ENCODE peak calls at places on chromosomes 3 and 15, in eight cellular contexts. U is RWPE1; K is left ventricle myocardium inferior; H is cardiac muscle cell; R is kidney epithelial cell; M is activated CD8-positive, alpha-beta T cell treated with anti-CD3 and anti-CD28 coated beads for 36 hours; X is GM10248; L is dorsolateral prefrontal cortex. A is an unnamed sample.

GRCh38 chr15:50181983-50182232 is at the start of gene SLC27A2:
- DNase-seq in U (no peak), K (peak; percentile 17), H (no peak), R (no peak), M (no peak), X (no peak), L (no peak), A (no peak)

GRCh38 chr15:53693729-53694533 is 65.5 kb downstream of the WDR72 start:
- DNase-seq in U (no peak), K (peak; percentile 22), H (peak; percentile 65), R (no peak), M (no peak), X (no peak), L (no peak), A (no peak)

GRCh38 chr3:125440559-125440955 is 65.4 kb upstream of the ZNF148 start:
- DNase-seq in U (no peak), K (no peak), H (peak; percentile 12), R (no peak), M (no peak), X (no peak), L (no peak), A (no peak)

GRCh38 chr3:95277614-95278013 is 1214.8 kb downstream of the NSUN3 start:
- DNase-seq in U (no peak), K (no peak), H (peak; percentile 5), R (no peak), M (no peak), X (no peak), L (no peak), A (no peak)

GRCh38 chr3:33908209-33908851 is 109.9 kb downstream of the PDCD6IP start:
- DNase-seq in U (no peak), K (no peak), H (peak; percentile 61), R (no peak), M (no peak), X (no peak), L (no peak), A (no peak)

GRCh38 chr3:52090620-52091468 is 34.5 kb upstream of the DUSP7 start:
- DNase-seq in U (no peak), K (peak; percentile 10), H (no peak), R (no peak), M (no peak), X (no peak), L (no peak), A (no peak)

GRCh38 chr3:42013652-42014442 is 51.9 kb upstream of the ULK4 start:
- DNase-seq in U (no peak), K (peak; percentile 79), H (peak; percentile 51), R (no peak), M (peak; percentile 48), X (peak; percentile 35), L (no peak), A (no peak)

GRCh38 chr3:62604301-62604700 is 231.0 kb upstream of the FEZF2 start:
- DNase-seq in U (peak; percentile 61), K (no peak), H (no peak), R (peak; percentile 91), M (no peak), X (no peak), L (no peak), A (peak; percentile 72)

GRCh38 chr3:122929188-122929465 is 98.4 kb downstream of the SEMA5B start:
- DNase-seq in U (no peak), K (no peak), H (no peak), R (no peak), M (no peak), X (no peak), L (no peak), A (no peak)

GRCh38 chr3:114827495-114827894 is 319.6 kb downstream of the ZBTB20 start:
- DNase-seq in U (peak; percentile 26), K (no peak), H (peak; percentile 59), R (no peak), M (peak; percentile 23), X (peak; percentile 29), L (no peak), A (no peak)

GRCh38 chr15:70526221-70526973 is 237.0 kb downstream of the UACA start:
- DNase-seq in U (peak; percentile 96), K (no peak), H (no peak), R (no peak), M (peak; percentile 60), X (peak; percentile 37), L (no peak), A (peak; percentile 73)

GRCh38 chr3:187019542-187020072 is 89.3 kb downstream of the ST6GAL1 start:
- DNase-seq in U (no peak), K (no peak), H (peak; percentile 29), R (no peak), M (no peak), X (no peak), L (no peak), A (no peak)
- TF ChIP-seq CTCF in U (no peak), K (peak; percentile 21), H (no peak), R (no peak), M (no peak), X (no peak), L (no peak), A (no peak)

DNA sequence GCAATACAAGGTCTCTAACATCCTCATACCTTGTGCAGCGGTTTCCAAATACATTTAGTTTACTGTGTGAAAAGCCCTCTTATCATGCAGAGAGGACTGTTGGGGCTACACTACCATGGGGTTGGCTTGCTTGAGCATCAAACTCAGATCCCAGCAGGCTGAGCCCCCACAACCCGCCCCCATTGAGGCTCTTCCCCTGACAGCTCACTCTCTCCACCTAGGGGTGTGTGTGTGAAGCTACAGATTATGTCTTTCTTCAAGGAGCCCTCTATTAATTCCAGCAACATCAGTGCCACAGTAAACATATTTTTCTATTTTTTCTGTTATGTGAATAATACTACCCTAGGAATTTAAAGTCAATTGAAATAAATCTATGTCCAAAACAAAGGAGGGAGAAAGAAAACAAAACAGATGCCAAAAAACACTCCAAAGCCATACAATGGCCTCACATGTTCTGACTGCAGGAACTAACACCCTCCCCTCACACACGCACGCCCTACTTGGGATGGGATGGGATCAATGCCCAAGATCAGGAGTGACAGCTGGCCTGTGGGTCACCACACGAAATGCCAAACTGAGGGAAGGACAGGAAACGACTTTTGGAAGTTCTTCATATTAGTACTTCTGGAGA is 14.7 kb downstream of the TM4SF4 start:
- DNase-seq in U (no peak), K (no peak), H (peak; percentile 20), R (no peak), M (no peak), X (peak; percentile 19), L (no peak), A (no peak)
- TF ChIP-seq CTCF in U (peak; percentile 45), K (peak; percentile 52), H (peak; percentile 71), R (peak; percentile 61), M (peak; percentile 44), X (peak; percentile 45), L (peak; percentile 44), A (peak; percentile 62)

GRCh38 chr3:133833880-133834620 is 28.4 kb downstream of the SRPRB start:
- DNase-seq in U (no peak), K (no peak), H (no peak), R (no peak), M (no peak), X (no peak), L (no peak), A (no peak)
- TF ChIP-seq CTCF in U (no peak), K (no peak), H (no peak), R (no peak), M (no peak), X (no peak), L (no peak), A (no peak)

DNA sequence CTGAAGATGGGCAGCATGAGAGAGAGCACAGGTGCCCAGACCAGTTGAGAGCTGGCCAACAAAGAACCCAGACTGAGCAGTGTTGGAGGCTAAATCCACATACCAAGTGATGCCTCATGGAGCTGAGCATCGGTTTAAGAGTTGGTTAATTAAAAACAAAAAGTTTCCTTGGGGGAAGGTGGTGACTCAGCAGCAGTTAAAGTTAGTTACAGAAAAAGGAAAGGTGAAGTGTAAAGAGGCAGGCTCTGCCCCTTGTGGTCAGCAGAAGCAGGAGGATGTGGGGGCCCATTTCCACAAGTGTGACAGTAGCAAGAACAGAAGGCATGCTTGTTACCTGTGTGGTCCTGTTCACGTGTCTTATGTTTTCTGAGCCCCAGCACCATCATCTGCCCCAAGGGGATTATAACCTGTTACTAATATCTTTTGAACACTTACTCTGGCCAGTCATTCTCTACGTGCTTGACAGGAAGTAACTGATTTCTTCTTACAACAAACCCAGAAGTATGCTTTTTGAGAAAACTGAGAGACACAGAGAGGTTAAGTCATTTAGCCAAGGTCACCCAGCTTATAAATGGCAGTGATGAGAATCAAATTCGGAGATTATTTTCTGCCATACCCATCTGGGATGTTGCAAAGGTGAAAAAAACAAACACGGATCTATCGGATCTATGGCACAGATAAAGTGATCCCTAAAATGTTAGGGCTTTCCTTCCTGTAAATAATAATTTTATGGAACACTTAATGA is 91.0 kb downstream of the EPHB1 start:
- DNase-seq in U (no peak), K (no peak), H (no peak), R (peak; percentile 86), M (peak; percentile 28), X (peak; percentile 35), L (no peak), A (peak; percentile 30)
- TF ChIP-seq CTCF in U (no peak), K (no peak), H (no peak), R (peak; percentile 76), M (no peak), X (peak; percentile 7), L (no peak), A (peak; percentile 35)

GRCh38 chr3:164332856-164333802 is 745.2 kb downstream of the SI start:
- DNase-seq in U (no peak), K (no peak), H (peak; percentile 54), R (no peak), M (no peak), X (no peak), L (no peak), A (no peak)
- TF ChIP-seq CTCF in U (no peak), K (no peak), H (no peak), R (no peak), M (no peak), X (no peak), L (no peak), A (no peak)

GRCh38 chr15:40038654-40039543 is at the start of gene SRP14:
- DNase-seq in U (peak; percentile 95), K (peak; percentile 97), H (peak; percentile 96), R (peak; percentile 67), M (peak; percentile 97), X (peak; percentile 94), L (peak; percentile 94), A (peak; percentile 60)
- TF ChIP-seq CTCF in U (no peak), K (peak; percentile 43), H (no peak), R (no peak), M (no peak), X (no peak), L (peak; percentile 45), A (no peak)

DNA sequence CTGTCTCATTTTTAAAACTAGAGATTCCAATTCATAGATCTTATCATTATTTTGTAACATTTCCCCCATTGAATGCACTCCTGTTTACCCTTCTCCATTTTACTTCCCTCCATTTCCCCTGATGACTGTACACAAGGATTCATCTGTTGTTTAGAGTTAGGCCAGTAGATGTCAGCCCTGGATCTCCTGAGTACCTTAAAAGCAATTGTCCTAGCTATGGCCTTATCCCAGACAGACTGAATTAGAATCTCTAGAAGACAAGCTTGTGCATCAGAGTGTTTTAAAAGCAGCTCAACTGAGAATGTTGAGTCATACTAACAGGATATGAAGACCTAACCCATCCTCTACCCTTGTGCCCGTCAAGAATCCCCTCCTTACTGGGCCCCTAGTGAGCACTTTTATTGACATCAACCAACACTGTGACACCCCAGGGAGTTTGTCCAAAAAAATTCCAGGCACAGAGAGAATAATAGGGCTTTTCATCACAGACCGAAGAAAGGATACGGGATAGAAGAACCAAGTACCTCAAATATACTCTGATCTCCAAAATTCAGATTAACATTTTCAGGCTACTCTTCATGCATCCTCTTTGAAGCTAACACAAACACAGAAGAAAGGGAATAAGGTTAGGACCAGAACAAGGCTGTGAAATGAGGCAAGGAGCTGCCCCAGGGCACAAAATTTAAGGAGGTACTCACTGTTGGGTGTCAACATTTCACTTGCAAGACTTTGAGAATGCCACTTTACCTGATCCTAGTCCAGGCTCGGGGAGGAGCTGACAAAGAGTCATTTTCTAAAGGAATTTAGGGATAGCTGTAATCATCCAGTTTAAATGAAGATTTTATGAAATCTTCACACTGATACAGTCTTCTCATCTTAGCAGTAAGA is 17.1 kb downstream of the ZBED2 start:
- DNase-seq in U (peak; percentile 78), K (no peak), H (peak; percentile 44), R (no peak), M (no peak), X (peak; percentile 28), L (no peak), A (peak; percentile 44)
- TF ChIP-seq CTCF in U (peak; percentile 61), K (peak; percentile 50), H (peak; percentile 58), R (peak; percentile 70), M (peak; percentile 64), X (peak; percentile 45), L (no peak), A (peak; percentile 76)

A was measured in BJ.